ENCODE peak calls at places on chromosomes 4 and X, in six cellular contexts. One of them, this sample, is unnamed.
A peak's percentile ranks its signal among the peaks of the same experiment; 100 is the strongest.

GRCh38 chr4:188704288-188704687 is 565.0 kb downstream of the TRIML1 start:
- DNase-seq in AG09309: no peak
- DNase-seq in ureter: no peak
- DNase-seq in A172: no peak
- DNase-seq in brain microvascular endothelial cell: no peak
- DNase-seq in uterus: no peak
- DNase-seq in this sample: no peak

GRCh38 chr4:59161249-59161648 is 2038.9 kb upstream of the ADGRL3 start:
- DNase-seq in AG09309: no peak
- DNase-seq in ureter: no peak
- DNase-seq in A172: no peak
- DNase-seq in brain microvascular endothelial cell: no peak
- DNase-seq in uterus: no peak
- DNase-seq in this sample: no peak

GRCh38 chr4:84994280-84994679 is 27.8 kb upstream of the WDFY3 start:
- DNase-seq in AG09309: no peak
- DNase-seq in ureter: no peak
- DNase-seq in A172: no peak
- DNase-seq in brain microvascular endothelial cell: no peak
- DNase-seq in uterus: no peak
- DNase-seq in this sample: no peak

GRCh38 chr4:10050171-10051120 is 29.1 kb upstream of the SLC2A9 start:
- DNase-seq in AG09309: no peak
- DNase-seq in ureter: no peak
- DNase-seq in A172: no peak
- DNase-seq in brain microvascular endothelial cell: no peak
- DNase-seq in uterus: no peak
- DNase-seq in this sample: no peak

GRCh38 chr4:13907255-13907751 is 279.8 kb upstream of the BOD1L1 start:
- DNase-seq in AG09309: peak; percentile 95
- DNase-seq in ureter: no peak
- DNase-seq in A172: peak; percentile 94
- DNase-seq in brain microvascular endothelial cell: peak; percentile 97
- DNase-seq in uterus: no peak
- DNase-seq in this sample: no peak

GRCh38 chrX:9899640-9900075 is 67.5 kb upstream of the CLDN34 start:
- DNase-seq in AG09309: peak; percentile 71
- DNase-seq in ureter: no peak
- DNase-seq in A172: peak; percentile 9
- DNase-seq in brain microvascular endothelial cell: peak; percentile 73
- DNase-seq in uterus: no peak
- DNase-seq in this sample: no peak

GRCh38 chr4:154911097-154911496 is 130.0 kb downstream of the RBM46 start:
- DNase-seq in AG09309: no peak
- DNase-seq in ureter: no peak
- DNase-seq in A172: no peak
- DNase-seq in brain microvascular endothelial cell: no peak
- DNase-seq in uterus: no peak
- DNase-seq in this sample: no peak

GRCh38 chr4:151418385-151418784 is 9.4 kb downstream of the FHIP1A start:
- DNase-seq in AG09309: peak; percentile 42
- DNase-seq in ureter: no peak
- DNase-seq in A172: peak; percentile 71
- DNase-seq in brain microvascular endothelial cell: peak; percentile 70
- DNase-seq in uterus: no peak
- DNase-seq in this sample: no peak

GRCh38 chr4:78512357-78512920 is 39.1 kb upstream of the ANXA3 start:
- DNase-seq in AG09309: no peak
- DNase-seq in ureter: no peak
- DNase-seq in A172: no peak
- DNase-seq in brain microvascular endothelial cell: no peak
- DNase-seq in uterus: no peak
- DNase-seq in this sample: no peak

GRCh38 chrX:20112022-20112421 is 4.7 kb downstream of the MAP7D2 start:
- DNase-seq in AG09309: no peak
- DNase-seq in ureter: no peak
- DNase-seq in A172: no peak
- DNase-seq in brain microvascular endothelial cell: no peak
- DNase-seq in uterus: no peak
- DNase-seq in this sample: no peak

GRCh38 chrX:101659601-101660063 is at the start of gene ARMCX2:
- DNase-seq in AG09309: peak; percentile 23
- DNase-seq in ureter: peak; percentile 66
- DNase-seq in A172: peak; percentile 14
- DNase-seq in brain microvascular endothelial cell: peak; percentile 49
- DNase-seq in uterus: peak; percentile 73
- DNase-seq in this sample: no peak

GRCh38 chr4:143294310-143294709 is 42.4 kb upstream of the GAB1 start:
- DNase-seq in AG09309: no peak
- DNase-seq in ureter: peak; percentile 84
- DNase-seq in A172: no peak
- DNase-seq in brain microvascular endothelial cell: no peak
- DNase-seq in uterus: peak; percentile 87
- DNase-seq in this sample: no peak

GRCh38 chr4:96698891-96699290 is 859.0 kb downstream of the PDHA2 start:
- DNase-seq in AG09309: no peak
- DNase-seq in ureter: no peak
- DNase-seq in A172: no peak
- DNase-seq in brain microvascular endothelial cell: no peak
- DNase-seq in uterus: no peak
- DNase-seq in this sample: no peak

GRCh38 chrX:12469296-12469695 is 321.9 kb upstream of the PRPS2 start:
- DNase-seq in AG09309: no peak
- DNase-seq in ureter: no peak
- DNase-seq in A172: no peak
- DNase-seq in brain microvascular endothelial cell: no peak
- DNase-seq in uterus: no peak
- DNase-seq in this sample: no peak

GRCh38 chr4:100022792-100023222 is 72.7 kb upstream of the H2AZ1 start:
- DNase-seq in AG09309: no peak
- DNase-seq in ureter: no peak
- DNase-seq in A172: no peak
- DNase-seq in brain microvascular endothelial cell: no peak
- DNase-seq in uterus: no peak
- DNase-seq in this sample: no peak